ENCODE peak calls at places on chromosomes 1 and 21, in five cellular contexts. I is epithelial cell of proximal tubule, T is KBM-7, J is HS-5, C is IMR-90. H is an unnamed sample.

GRCh38 chr1:110390692-110391232 is at the start of gene SLC16A4:
- DNase-seq in C (peak; percentile 81), J (no peak), I (no peak), T (no peak), H (no peak)

GRCh38 chr1:24191860-24192259 is 4.8 kb upstream of the IFNLR1 start:
- DNase-seq in T (no peak), C (peak; percentile 66), J (peak; percentile 44), I (peak; percentile 22), H (no peak)

GRCh38 chr21:38460171-38460742 is 38.0 kb downstream of the ERG start:
- DNase-seq in I (no peak), T (no peak), C (peak; percentile 12), J (no peak), H (no peak)

GRCh38 chr1:184513966-184514365 is 127.1 kb downstream of the C1orf21 start:
- DNase-seq in C (peak; percentile 71), T (no peak), I (peak; percentile 25), J (no peak), H (peak; percentile 5)

GRCh38 chr1:234755449-234755863 is 145.5 kb upstream of the IRF2BP2 start:
- DNase-seq in T (peak; percentile 74), I (no peak), C (peak; percentile 95), J (peak; percentile 71), H (no peak)

GRCh38 chr1:208093754-208094719 is 150.1 kb downstream of the PLXNA2 start:
- DNase-seq in I (no peak), T (peak; percentile 49), J (peak; percentile 15), C (peak; percentile 58), H (peak; percentile 14)

GRCh38 chr1:232968396-232968795 is 18.0 kb downstream of the NTPCR start:
- DNase-seq in I (no peak), J (no peak), T (no peak), C (no peak), H (no peak)

GRCh38 chr1:3312894-3313578 is 141.4 kb upstream of the ARHGEF16 start:
- DNase-seq in C (peak; percentile 99), T (peak; percentile 19), I (peak; percentile 61), J (peak; percentile 94), H (peak; percentile 61)

GRCh38 chr1:87044424-87044823 is 130.0 kb downstream of the HS2ST1 start:
- DNase-seq in I (no peak), C (no peak), T (no peak), J (no peak), H (no peak)

GRCh38 chr1:17027403-17027802 is 15.7 kb upstream of the ATP13A2 start:
- DNase-seq in C (no peak), I (no peak), J (no peak), T (no peak), H (no peak)

GRCh38 chr1:218123968-218124367 is 161.1 kb upstream of the RRP15 start:
- DNase-seq in C (no peak), J (no peak), I (no peak), T (no peak), H (no peak)

GRCh38 chr1:9714257-9714718 is 62.8 kb downstream of the PIK3CD start:
- DNase-seq in T (no peak), C (no peak), I (no peak), J (no peak), H (no peak)

GRCh38 chr1:220687809-220688208 is 2.4 kb upstream of the C1orf115 start:
- DNase-seq in C (no peak), J (no peak), I (no peak), T (no peak), H (no peak)

GRCh38 chr1:48076017-48076416 is 78.8 kb upstream of the TRABD2B start:
- DNase-seq in C (no peak), J (no peak), I (no peak), T (no peak), H (no peak)

GRCh38 chr21:36145259-36145658 is 10.4 kb downstream of the CBR3 start:
- DNase-seq in C (no peak), I (no peak), J (no peak), T (no peak), H (no peak)

GRCh38 chr1:204989266-204990058 is 53.5 kb upstream of the CNTN2 start:
- DNase-seq in J (peak; percentile 5), C (peak; percentile 67), I (peak; percentile 6), T (peak; percentile 93), H (peak; percentile 15)

GRCh38 chr1:223706077-223706988 is 6.0 kb upstream of the CAPN2 start:
- DNase-seq in I (no peak), T (no peak), C (peak; percentile 96), J (no peak), H (no peak)

GRCh38 chr1:230632273-230632873 is 9.9 kb upstream of the COG2 start:
- DNase-seq in C (peak; percentile 24), T (peak; percentile 57), J (no peak), I (no peak), H (no peak)

GRCh38 chr1:121586369-121587229 is 401.8 kb downstream of the SRGAP2C start:
- DNase-seq in I (no peak), T (peak; percentile 13), J (no peak), C (no peak), H (no peak)

GRCh38 chr1:84272401-84272800 is 29.1 kb upstream of the SAMD13 start:
- DNase-seq in T (no peak), J (no peak), I (no peak), C (no peak), H (no peak)

GRCh38 chr1:53075206-53075605 is 13.2 kb downstream of the PODN start:
- DNase-seq in J (no peak), C (no peak), T (no peak), I (no peak), H (no peak)

GRCh38 chr1:12532405-12533315 is 85.3 kb downstream of the DHRS3 start:
- DNase-seq in I (no peak), T (no peak), C (no peak), J (no peak), H (no peak)

GRCh38 chr1:226135709-226136108 is 50.8 kb downstream of the ACBD3 start:
- DNase-seq in J (no peak), C (no peak), I (no peak), T (no peak), H (no peak)

GRCh38 chr1:231094421-231094820 is 54.4 kb upstream of the FAM89A start:
- DNase-seq in T (no peak), I (no peak), C (no peak), J (no peak), H (no peak)

GRCh38 chr1:157170677-157171515 is 32.7 kb upstream of the ETV3 start:
- DNase-seq in J (no peak), T (peak; percentile 74), C (no peak), I (no peak), H (no peak)

GRCh38 chr1:163870666-163871065 is 548.9 kb downstream of the NUF2 start:
- DNase-seq in C (no peak), T (no peak), J (peak; percentile 40), I (no peak), H (no peak)

GRCh38 chr1:151005729-151006330 is 872 bp downstream of the MINDY1 start:
- DNase-seq in I (no peak), C (no peak), T (no peak), J (no peak), H (no peak)

GRCh38 chr1:156707027-156707426 is 1.6 kb upstream of the CRABP2 start:
- DNase-seq in I (no peak), J (no peak), T (no peak), C (no peak), H (no peak)

GRCh38 chr1:20507564-20508410 is at the start of gene MUL1:
- DNase-seq in I (no peak), C (peak; percentile 92), T (peak; percentile 89), J (peak; percentile 73), H (peak; percentile 86)

GRCh38 chr1:204254031-204254661 is 40.4 kb upstream of the GOLT1A start:
- DNase-seq in J (peak; percentile 16), C (peak; percentile 73), T (no peak), I (peak; percentile 82), H (no peak)